ENCODE peak calls at places on chromosome 10, in seven cellular contexts. One of them, this sample, is unnamed.

GRCh38 chr10:104665174-104665573 is 24.1 kb downstream of the SORCS3 start:
- DNase-seq in left ventricle myocardium inferior: no peak
- DNase-seq in uterus: no peak
- DNase-seq in OCI-LY7: no peak
- DNase-seq in aorta: no peak
- DNase-seq in CD8-positive, alpha-beta T cell: no peak
- DNase-seq in neuronal stem cell: no peak
- DNase-seq in this sample: no peak

GRCh38 chr10:58842860-58843376 is 330.2 kb downstream of the BICC1 start:
- DNase-seq in neuronal stem cell: no peak
- DNase-seq in left ventricle myocardium inferior: no peak
- DNase-seq in CD8-positive, alpha-beta T cell: no peak
- DNase-seq in OCI-LY7: no peak
- DNase-seq in uterus: no peak
- DNase-seq in aorta: no peak
- DNase-seq in this sample: no peak

GRCh38 chr10:117757121-117757795 is 214.7 kb downstream of the EMX2 start:
- DNase-seq in neuronal stem cell: no peak
- DNase-seq in uterus: no peak
- DNase-seq in OCI-LY7: no peak
- DNase-seq in left ventricle myocardium inferior: no peak
- DNase-seq in CD8-positive, alpha-beta T cell: no peak
- DNase-seq in aorta: no peak
- DNase-seq in this sample: no peak

GRCh38 chr10:119401671-119402395 is 140.7 kb downstream of the RGS10 start:
- DNase-seq in neuronal stem cell: no peak
- DNase-seq in left ventricle myocardium inferior: peak; percentile 82
- DNase-seq in uterus: peak; percentile 65
- DNase-seq in aorta: peak; percentile 78
- DNase-seq in CD8-positive, alpha-beta T cell: no peak
- DNase-seq in OCI-LY7: no peak
- DNase-seq in this sample: no peak

GRCh38 chr10:88702848-88703597 is 3.0 kb upstream of the LIPK start:
- DNase-seq in aorta: no peak
- DNase-seq in OCI-LY7: no peak
- DNase-seq in neuronal stem cell: no peak
- DNase-seq in left ventricle myocardium inferior: no peak
- DNase-seq in CD8-positive, alpha-beta T cell: no peak
- DNase-seq in uterus: no peak
- DNase-seq in this sample: no peak

GRCh38 chr10:62335326-62335725 is 38.8 kb upstream of the ZNF365 start:
- DNase-seq in CD8-positive, alpha-beta T cell: no peak
- DNase-seq in OCI-LY7: no peak
- DNase-seq in neuronal stem cell: no peak
- DNase-seq in left ventricle myocardium inferior: no peak
- DNase-seq in uterus: no peak
- DNase-seq in aorta: no peak
- DNase-seq in this sample: no peak

GRCh38 chr10:122050316-122050715 is 61.4 kb downstream of the TACC2 start:
- DNase-seq in aorta: no peak
- DNase-seq in left ventricle myocardium inferior: no peak
- DNase-seq in OCI-LY7: no peak
- DNase-seq in uterus: no peak
- DNase-seq in CD8-positive, alpha-beta T cell: no peak
- DNase-seq in neuronal stem cell: no peak
- DNase-seq in this sample: no peak

GRCh38 chr10:66931340-66931948 is 5.6 kb downstream of the LRRTM3 start:
- DNase-seq in neuronal stem cell: peak; percentile 61
- DNase-seq in uterus: no peak
- DNase-seq in aorta: no peak
- DNase-seq in left ventricle myocardium inferior: no peak
- DNase-seq in CD8-positive, alpha-beta T cell: no peak
- DNase-seq in OCI-LY7: peak; percentile 57
- DNase-seq in this sample: no peak

GRCh38 chr10:29858352-29859267 is 200.8 kb downstream of the JCAD start:
- DNase-seq in left ventricle myocardium inferior: peak; percentile 65
- DNase-seq in neuronal stem cell: peak; percentile 46
- DNase-seq in OCI-LY7: no peak
- DNase-seq in uterus: peak; percentile 63
- DNase-seq in CD8-positive, alpha-beta T cell: no peak
- DNase-seq in aorta: peak; percentile 80
- DNase-seq in this sample: no peak

GRCh38 chr10:124896751-124897150 is 45.2 kb upstream of the ZRANB1 start:
- DNase-seq in OCI-LY7: no peak
- DNase-seq in left ventricle myocardium inferior: no peak
- DNase-seq in aorta: no peak
- DNase-seq in neuronal stem cell: no peak
- DNase-seq in CD8-positive, alpha-beta T cell: no peak
- DNase-seq in uterus: no peak
- DNase-seq in this sample: no peak

GRCh38 chr10:49280001-49280408 is 19.0 kb upstream of the C10orf71 start:
- DNase-seq in left ventricle myocardium inferior: no peak
- DNase-seq in aorta: peak; percentile 67
- DNase-seq in OCI-LY7: no peak
- DNase-seq in neuronal stem cell: no peak
- DNase-seq in CD8-positive, alpha-beta T cell: no peak
- DNase-seq in uterus: no peak
- DNase-seq in this sample: no peak

GRCh38 chr10:17237915-17238444 is 9.9 kb downstream of the VIM start:
- DNase-seq in neuronal stem cell: no peak
- DNase-seq in CD8-positive, alpha-beta T cell: no peak
- DNase-seq in left ventricle myocardium inferior: no peak
- DNase-seq in OCI-LY7: no peak
- DNase-seq in uterus: no peak
- DNase-seq in aorta: no peak
- DNase-seq in this sample: no peak

GRCh38 chr10:72126184-72126871 is 38.0 kb upstream of the SPOCK2 start:
- DNase-seq in uterus: no peak
- DNase-seq in aorta: no peak
- DNase-seq in OCI-LY7: peak; percentile 62
- DNase-seq in neuronal stem cell: no peak
- DNase-seq in CD8-positive, alpha-beta T cell: no peak
- DNase-seq in left ventricle myocardium inferior: no peak
- DNase-seq in this sample: no peak

GRCh38 chr10:50991496-50992355 is 82.6 kb upstream of the PRKG1 start:
- DNase-seq in OCI-LY7: no peak
- DNase-seq in neuronal stem cell: no peak
- DNase-seq in uterus: peak; percentile 61
- DNase-seq in aorta: peak; percentile 89
- DNase-seq in left ventricle myocardium inferior: peak; percentile 67
- DNase-seq in CD8-positive, alpha-beta T cell: no peak
- DNase-seq in this sample: no peak

GRCh38 chr10:1417574-1417973 is 319.8 kb downstream of the ADARB2 start:
- DNase-seq in OCI-LY7: no peak
- DNase-seq in uterus: no peak
- DNase-seq in aorta: no peak
- DNase-seq in neuronal stem cell: no peak
- DNase-seq in CD8-positive, alpha-beta T cell: no peak
- DNase-seq in left ventricle myocardium inferior: no peak
- DNase-seq in this sample: no peak

GRCh38 chr10:1420663-1421362 is 316.5 kb downstream of the ADARB2 start:
- DNase-seq in neuronal stem cell: peak; percentile 77
- DNase-seq in uterus: no peak
- DNase-seq in left ventricle myocardium inferior: no peak
- DNase-seq in aorta: no peak
- DNase-seq in CD8-positive, alpha-beta T cell: peak; percentile 13
- DNase-seq in OCI-LY7: peak; percentile 91
- DNase-seq in this sample: peak; percentile 40

GRCh38 chr10:1419796-1420429 is 317.4 kb downstream of the ADARB2 start:
- DNase-seq in OCI-LY7: no peak
- DNase-seq in uterus: no peak
- DNase-seq in aorta: no peak
- DNase-seq in left ventricle myocardium inferior: no peak
- DNase-seq in neuronal stem cell: no peak
- DNase-seq in CD8-positive, alpha-beta T cell: no peak
- DNase-seq in this sample: no peak

GRCh38 chr10:1416456-1417037 is 320.8 kb downstream of the ADARB2 start:
- DNase-seq in aorta: no peak
- DNase-seq in OCI-LY7: no peak
- DNase-seq in uterus: no peak
- DNase-seq in CD8-positive, alpha-beta T cell: no peak
- DNase-seq in neuronal stem cell: no peak
- DNase-seq in left ventricle myocardium inferior: no peak
- DNase-seq in this sample: no peak

DNA sequence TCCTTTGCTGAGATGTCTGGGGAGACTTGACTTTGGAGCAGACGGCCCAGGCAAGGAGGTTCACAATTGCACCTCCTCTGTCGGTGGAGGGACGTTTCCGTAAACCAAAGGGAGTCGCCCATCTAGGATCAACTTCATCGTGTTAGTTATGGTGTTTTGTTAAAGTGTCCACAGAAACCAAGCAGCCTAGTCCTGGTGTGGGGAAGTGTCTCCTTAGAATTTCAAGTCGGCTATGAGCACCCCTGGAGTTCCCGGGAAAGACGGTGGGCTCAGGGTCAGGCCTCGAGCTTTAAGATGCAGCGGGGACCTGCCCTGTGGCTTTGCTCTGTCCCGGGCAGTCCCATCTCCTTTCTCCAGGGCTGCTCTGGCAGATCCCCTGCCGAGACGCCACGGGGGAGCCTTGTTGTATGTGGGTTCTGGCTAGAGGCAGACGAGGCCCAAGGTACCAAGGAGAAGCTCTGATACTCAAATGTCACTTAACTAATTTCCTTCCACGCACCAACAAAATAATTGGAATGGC is 319.2 kb downstream of the ADARB2 start:
- DNase-seq in uterus: no peak
- DNase-seq in OCI-LY7: no peak
- DNase-seq in aorta: no peak
- DNase-seq in CD8-positive, alpha-beta T cell: no peak
- DNase-seq in left ventricle myocardium inferior: no peak
- DNase-seq in neuronal stem cell: no peak
- DNase-seq in this sample: no peak
- H3K9me3 ChIP-seq in uterus: no peaks in the 10 kb centered on the region
- H3K9me3 ChIP-seq in OCI-LY7: no peaks in the 10 kb centered on the region
- H3K9me3 ChIP-seq in aorta: no peaks in the 10 kb centered on the region
- H3K9me3 ChIP-seq in CD8-positive, alpha-beta T cell: no peaks in the 10 kb centered on the region
- H3K9me3 ChIP-seq in left ventricle myocardium inferior: no peaks in the 10 kb centered on the region
- H3K9me3 ChIP-seq in neuronal stem cell: no peaks in the 10 kb centered on the region
- H3K9me3 ChIP-seq in this sample: no peaks in the 10 kb centered on the region

GRCh38 chr10:37639200-37639599 is 218.2 kb downstream of the ZNF248 start:
- DNase-seq in uterus: no peak
- DNase-seq in OCI-LY7: no peak
- DNase-seq in neuronal stem cell: no peak
- DNase-seq in aorta: no peak
- DNase-seq in left ventricle myocardium inferior: no peak
- DNase-seq in CD8-positive, alpha-beta T cell: no peak
- DNase-seq in this sample: no peak

GRCh38 chr10:37640301-37640700 is 217.1 kb downstream of the ZNF248 start:
- DNase-seq in uterus: no peak
- DNase-seq in neuronal stem cell: no peak
- DNase-seq in left ventricle myocardium inferior: no peak
- DNase-seq in OCI-LY7: no peak
- DNase-seq in aorta: no peak
- DNase-seq in CD8-positive, alpha-beta T cell: no peak
- DNase-seq in this sample: no peak

GRCh38 chr10:37638569-37638968 is 218.8 kb downstream of the ZNF248 start:
- DNase-seq in aorta: no peak
- DNase-seq in OCI-LY7: no peak
- DNase-seq in neuronal stem cell: no peak
- DNase-seq in uterus: no peak
- DNase-seq in left ventricle myocardium inferior: no peak
- DNase-seq in CD8-positive, alpha-beta T cell: no peak
- DNase-seq in this sample: no peak

DNA sequence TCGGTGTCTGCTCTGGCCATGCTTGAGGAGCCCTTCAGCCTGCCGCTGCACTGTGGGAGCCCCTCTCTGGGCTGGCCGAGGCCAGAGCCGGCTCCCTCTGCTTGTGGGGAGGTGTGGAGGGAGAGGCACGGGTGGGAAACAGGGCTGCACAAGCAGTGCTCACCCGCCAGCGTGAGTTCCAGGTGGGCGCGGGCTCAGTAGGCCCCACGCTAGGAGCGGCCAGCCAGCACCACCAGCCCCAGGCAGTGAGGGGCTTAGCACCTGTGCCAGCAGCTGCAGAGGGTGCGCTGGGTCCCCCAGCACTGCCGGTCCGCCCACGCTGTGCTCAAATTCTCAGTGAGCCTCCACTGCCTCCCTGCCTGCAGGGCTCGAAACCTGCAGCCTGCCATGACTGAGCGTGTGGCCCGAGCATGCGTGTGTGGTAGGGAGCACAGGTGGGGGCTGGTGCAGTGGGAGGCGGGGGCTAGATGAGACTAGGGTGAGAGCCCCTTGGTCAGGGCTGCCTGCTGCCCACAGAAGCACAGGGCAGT is 223.0 kb downstream of the ZNF248 start:
- DNase-seq in OCI-LY7: no peak
- DNase-seq in left ventricle myocardium inferior: no peak
- DNase-seq in uterus: no peak
- DNase-seq in neuronal stem cell: no peak
- DNase-seq in aorta: no peak
- DNase-seq in CD8-positive, alpha-beta T cell: no peak
- DNase-seq in this sample: no peak
- H3K9me3 ChIP-seq in OCI-LY7: no peaks in the 10 kb centered on the region
- H3K9me3 ChIP-seq in left ventricle myocardium inferior: peaks cover 28% of the 10 kb centered on the region
- H3K9me3 ChIP-seq in uterus: no peaks in the 10 kb centered on the region
- H3K9me3 ChIP-seq in neuronal stem cell: peaks cover 31% of the 10 kb centered on the region
- H3K9me3 ChIP-seq in aorta: peaks cover 2% of the 10 kb centered on the region
- H3K9me3 ChIP-seq in CD8-positive, alpha-beta T cell: no peaks in the 10 kb centered on the region
- H3K9me3 ChIP-seq in this sample: no peaks in the 10 kb centered on the region

GRCh38 chr10:90075995-90076394 is 374.6 kb downstream of the KIF20B start:
- DNase-seq in uterus: no peak
- DNase-seq in aorta: no peak
- DNase-seq in neuronal stem cell: no peak
- DNase-seq in left ventricle myocardium inferior: no peak
- DNase-seq in OCI-LY7: no peak
- DNase-seq in CD8-positive, alpha-beta T cell: no peak
- DNase-seq in this sample: no peak
- H3K9me3 ChIP-seq in uterus: no peaks in the 10 kb centered on the region
- H3K9me3 ChIP-seq in aorta: no peaks in the 10 kb centered on the region
- H3K9me3 ChIP-seq in neuronal stem cell: peaks cover 1% of the 10 kb centered on the region
- H3K9me3 ChIP-seq in left ventricle myocardium inferior: no peaks in the 10 kb centered on the region
- H3K9me3 ChIP-seq in OCI-LY7: no peaks in the 10 kb centered on the region
- H3K9me3 ChIP-seq in CD8-positive, alpha-beta T cell: no peaks in the 10 kb centered on the region
- H3K9me3 ChIP-seq in this sample: no peaks in the 10 kb centered on the region

GRCh38 chr10:132225073-132225848 is 38.5 kb downstream of the DPYSL4 start:
- DNase-seq in neuronal stem cell: no peak
- DNase-seq in uterus: no peak
- DNase-seq in left ventricle myocardium inferior: no peak
- DNase-seq in CD8-positive, alpha-beta T cell: no peak
- DNase-seq in OCI-LY7: no peak
- DNase-seq in aorta: no peak
- DNase-seq in this sample: no peak

GRCh38 chr10:132223156-132223590 is 36.4 kb downstream of the DPYSL4 start:
- DNase-seq in aorta: peak; percentile 89
- DNase-seq in uterus: peak; percentile 72
- DNase-seq in neuronal stem cell: peak; percentile 62
- DNase-seq in OCI-LY7: peak; percentile 17
- DNase-seq in left ventricle myocardium inferior: peak; percentile 78
- DNase-seq in CD8-positive, alpha-beta T cell: peak; percentile 21
- DNase-seq in this sample: peak; percentile 42

GRCh38 chr10:132223611-132224342 is 37.0 kb downstream of the DPYSL4 start:
- DNase-seq in left ventricle myocardium inferior: no peak
- DNase-seq in uterus: no peak
- DNase-seq in OCI-LY7: no peak
- DNase-seq in CD8-positive, alpha-beta T cell: no peak
- DNase-seq in aorta: no peak
- DNase-seq in neuronal stem cell: no peak
- DNase-seq in this sample: no peak

GRCh38 chr10:132225849-132226205 is 39.1 kb downstream of the DPYSL4 start:
- DNase-seq in CD8-positive, alpha-beta T cell: no peak
- DNase-seq in left ventricle myocardium inferior: no peak
- DNase-seq in aorta: no peak
- DNase-seq in uterus: no peak
- DNase-seq in OCI-LY7: no peak
- DNase-seq in neuronal stem cell: no peak
- DNase-seq in this sample: no peak

GRCh38 chr10:132224343-132225072 is 37.8 kb downstream of the DPYSL4 start:
- DNase-seq in left ventricle myocardium inferior: no peak
- DNase-seq in neuronal stem cell: no peak
- DNase-seq in aorta: no peak
- DNase-seq in CD8-positive, alpha-beta T cell: no peak
- DNase-seq in OCI-LY7: no peak
- DNase-seq in uterus: no peak
- DNase-seq in this sample: no peak
- H3K9me3 ChIP-seq in left ventricle myocardium inferior: no peaks in the 10 kb centered on the region
- H3K9me3 ChIP-seq in neuronal stem cell: no peaks in the 10 kb centered on the region
- H3K9me3 ChIP-seq in aorta: no peaks in the 10 kb centered on the region
- H3K9me3 ChIP-seq in CD8-positive, alpha-beta T cell: no peaks in the 10 kb centered on the region
- H3K9me3 ChIP-seq in OCI-LY7: no peaks in the 10 kb centered on the region
- H3K9me3 ChIP-seq in uterus: no peaks in the 10 kb centered on the region
- H3K9me3 ChIP-seq in this sample: no peaks in the 10 kb centered on the region

This sample was measured in T-helper 17 cell.